ENCODE peak calls at places on chromosomes 12 and 14, in seven cellular contexts. N is epithelial cell of esophagus, F is HCT116, Z is mesothelial cell of epicardium, M is natural killer cell, U is brain microvascular endothelial cell, R is A673. T is an unnamed sample.

GRCh38 chr12:76346798-76347420 is 1.3 kb downstream of the BBS10 start:
- DNase-seq in N (peak; percentile 68), F (no peak), Z (no peak), M (no peak), U (peak; percentile 70), R (peak; percentile 36), T (no peak)

GRCh38 chr14:82502043-82502442 is 968.4 kb upstream of the SEL1L start:
- DNase-seq in N (no peak), F (no peak), Z (no peak), M (no peak), U (no peak), R (no peak), T (no peak)

GRCh38 chr12:58500399-58500798 is 419.9 kb downstream of the LRIG3 start:
- DNase-seq in N (peak; percentile 51), F (no peak), Z (no peak), M (no peak), U (no peak), R (no peak), T (no peak)

GRCh38 chr12:10098762-10099161 is at the start of gene CLEC1A:
- DNase-seq in N (no peak), F (no peak), Z (peak; percentile 45), M (no peak), U (no peak), R (no peak), T (no peak)

GRCh38 chr12:1995205-1995896 is 8.9 kb downstream of the DCP1B start:
- DNase-seq in N (no peak), F (no peak), Z (no peak), M (no peak), U (no peak), R (no peak), T (no peak)

GRCh38 chr12:70246580-70246979 is 3.3 kb downstream of the CNOT2 start:
- DNase-seq in N (no peak), F (no peak), Z (no peak), M (no peak), U (no peak), R (no peak), T (no peak)

GRCh38 chr12:65903680-65904403 is 79.6 kb downstream of the HMGA2 start:
- DNase-seq in N (no peak), F (no peak), Z (no peak), M (no peak), U (no peak), R (no peak), T (no peak)

GRCh38 chr12:40002178-40003169 is 103.4 kb downstream of the SLC2A13 start:
- DNase-seq in N (no peak), F (no peak), Z (no peak), M (no peak), U (no peak), R (no peak), T (no peak)

GRCh38 chr12:28171356-28172060 is 18.7 kb upstream of the CCDC91 start:
- DNase-seq in N (peak; percentile 29), F (no peak), Z (no peak), M (no peak), U (no peak), R (no peak), T (no peak)

GRCh38 chr12:53277981-53278380 is 9.9 kb downstream of the ESPL1 start:
- DNase-seq in N (no peak), F (no peak), Z (no peak), M (no peak), U (no peak), R (no peak), T (no peak)

GRCh38 chr12:76863811-76864210 is 15.0 kb downstream of the CSRP2 start:
- DNase-seq in N (no peak), F (no peak), Z (no peak), M (no peak), U (no peak), R (no peak), T (no peak)

GRCh38 chr14:50531595-50532501 is 521 bp downstream of the MAP4K5 start:
- DNase-seq in N (peak; percentile 48), F (no peak), Z (peak; percentile 68), M (peak; percentile 53), U (peak; percentile 12), R (peak; percentile 65), T (peak; percentile 47)

GRCh38 chr12:50055831-50056628 is 1.4 kb upstream of the ASIC1 start:
- DNase-seq in N (peak; percentile 63), F (peak; percentile 48), Z (peak; percentile 68), M (no peak), U (no peak), R (peak; percentile 59), T (no peak)

GRCh38 chr12:112096667-112097066 is 11.9 kb downstream of the NAA25 start:
- DNase-seq in N (peak; percentile 91), F (peak; percentile 87), Z (no peak), M (no peak), U (peak; percentile 75), R (no peak), T (no peak)

GRCh38 chr14:49966304-49966809 is 73.5 kb downstream of the ARF6 start:
- DNase-seq in N (peak; percentile 25), F (no peak), Z (no peak), M (no peak), U (no peak), R (no peak), T (no peak)

GRCh38 chr12:121240484-121241202 is 30.7 kb downstream of the P2RX4 start:
- DNase-seq in N (no peak), F (no peak), Z (no peak), M (peak; percentile 90), U (peak; percentile 25), R (no peak), T (peak; percentile 76)

GRCh38 chr14:24678801-24679247 is 44.8 kb upstream of the GZMB start:
- DNase-seq in N (peak; percentile 91), F (peak; percentile 82), Z (peak; percentile 62), M (peak; percentile 65), U (peak; percentile 67), R (peak; percentile 91), T (peak; percentile 77)
- TF ChIP-seq CTCF in N (peak; percentile 98), F (peak; percentile 96), Z (peak; percentile 85), M (peak; percentile 100), U (peak; percentile 99), R (peak; percentile 100), T (peak; percentile 99)

GRCh38 chr12:48954781-48955501 is 2.3 kb downstream of the ARF3 start:
- DNase-seq in N (no peak), F (no peak), Z (no peak), M (no peak), U (no peak), R (no peak), T (no peak)

GRCh38 chr12:48954061-48954460 is 3.2 kb downstream of the ARF3 start:
- DNase-seq in N (no peak), F (no peak), Z (no peak), M (no peak), U (no peak), R (no peak), T (no peak)

GRCh38 chr12:48956279-48957140 is 777 bp downstream of the ARF3 start:
- DNase-seq in N (peak; percentile 98), F (peak; percentile 93), Z (peak; percentile 76), M (no peak), U (peak; percentile 95), R (peak; percentile 98), T (no peak)

GRCh38 chr12:48958049-48958388 is 732 bp upstream of the ARF3 start:
- DNase-seq in N (no peak), F (no peak), Z (no peak), M (no peak), U (no peak), R (no peak), T (no peak)

GRCh38 chr12:48957141-48958048 is at the start of gene ARF3:
- DNase-seq in N (peak; percentile 94), F (peak; percentile 73), Z (peak; percentile 95), M (peak; percentile 86), U (peak; percentile 87), R (peak; percentile 97), T (peak; percentile 89)
- TF ChIP-seq CTCF in N (no peak), F (no peak), Z (no peak), M (no peak), U (no peak), R (no peak), T (no peak)

GRCh38 chr14:89309670-89310177 is 107.3 kb downstream of the FOXN3 start:
- DNase-seq in N (no peak), F (no peak), Z (no peak), M (no peak), U (no peak), R (no peak), T (no peak)

GRCh38 chr14:89307409-89307808 is 109.6 kb downstream of the FOXN3 start:
- DNase-seq in N (no peak), F (no peak), Z (no peak), M (no peak), U (no peak), R (no peak), T (no peak)

GRCh38 chr14:89310211-89310610 is 106.8 kb downstream of the FOXN3 start:
- DNase-seq in N (no peak), F (no peak), Z (no peak), M (no peak), U (no peak), R (no peak), T (no peak)

GRCh38 chr14:89304972-89305703 is 111.9 kb downstream of the FOXN3 start:
- DNase-seq in N (peak; percentile 14), F (no peak), Z (no peak), M (no peak), U (peak; percentile 44), R (peak; percentile 57), T (peak; percentile 62)

GRCh38 chr14:89308232-89308959 is 108.6 kb downstream of the FOXN3 start:
- DNase-seq in N (no peak), F (no peak), Z (no peak), M (no peak), U (no peak), R (no peak), T (no peak)
- TF ChIP-seq CTCF in N (no peak), F (no peak), Z (no peak), M (no peak), U (no peak), R (no peak), T (no peak)

DNA sequence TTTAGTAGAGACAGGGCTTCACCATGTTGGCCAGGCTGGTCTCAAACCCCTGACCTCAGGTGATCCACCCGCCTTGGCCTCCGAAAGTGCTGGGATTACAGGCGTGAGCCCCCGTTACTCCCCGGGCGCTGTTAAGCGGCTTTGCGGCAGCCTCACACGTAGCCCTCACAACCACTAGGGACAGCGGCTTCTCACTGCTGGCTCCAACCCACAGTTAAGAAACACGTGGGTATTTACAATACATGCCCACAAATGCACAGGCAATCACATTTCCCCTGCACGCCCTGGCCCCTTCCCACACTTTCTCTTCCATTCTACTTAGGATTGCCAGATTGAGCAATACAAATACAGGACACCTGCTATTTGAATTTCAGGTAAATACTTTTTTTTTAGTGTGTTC is 37.0 kb upstream of the EIF5 start:
- DNase-seq in N (no peak), F (no peak), Z (no peak), M (no peak), U (no peak), R (no peak), T (no peak)
- TF ChIP-seq CTCF in N (no peak), F (peak; percentile 36), Z (no peak), M (no peak), U (peak; percentile 14), R (peak; percentile 30), T (no peak)

T was measured in CD14-positive monocyte.